ENCODE peak calls at places on chromosome 21, in eight cellular contexts. One of them, this sample, is unnamed.

GRCh38 chr21:33289199-33289819 is 23.1 kb downstream of the IL10RB start:
- DNase-seq in mesendoderm: peak; percentile 63
- DNase-seq in iris pigment epithelial cell: peak; percentile 78
- DNase-seq in stimulated activated CD4-positive, alpha-beta T cell treated with anti-CD3 and anti-CD28 coated beads, Interleukin-1b, Interleukin-23, amount 100 ng/mL, for 24 hours: no peak
- DNase-seq in foreskin fibroblast: peak; percentile 37
- DNase-seq in WTC11: no peak
- DNase-seq in activated naive CD8-positive, alpha-beta T cell treated with anti-CD3 and anti-CD28 coated beads, Interleukin-2, amount 50 U/mL, for 16 hours: no peak
- DNase-seq in NB4: no peak
- DNase-seq in this sample: no peak

GRCh38 chr21:15249285-15249993 is 184.6 kb upstream of the NRIP1 start:
- DNase-seq in mesendoderm: no peak
- DNase-seq in NB4: no peak
- DNase-seq in WTC11: no peak
- DNase-seq in stimulated activated CD4-positive, alpha-beta T cell treated with anti-CD3 and anti-CD28 coated beads, Interleukin-1b, Interleukin-23, amount 100 ng/mL, for 24 hours: no peak
- DNase-seq in foreskin fibroblast: peak; percentile 42
- DNase-seq in activated naive CD8-positive, alpha-beta T cell treated with anti-CD3 and anti-CD28 coated beads, Interleukin-2, amount 50 U/mL, for 16 hours: no peak
- DNase-seq in iris pigment epithelial cell: peak; percentile 8
- DNase-seq in this sample: no peak

GRCh38 chr21:26962516-26963305 is 4.2 kb downstream of the ADAMTS5 start:
- DNase-seq in NB4: no peak
- DNase-seq in foreskin fibroblast: peak; percentile 46
- DNase-seq in iris pigment epithelial cell: no peak
- DNase-seq in stimulated activated CD4-positive, alpha-beta T cell treated with anti-CD3 and anti-CD28 coated beads, Interleukin-1b, Interleukin-23, amount 100 ng/mL, for 24 hours: no peak
- DNase-seq in mesendoderm: no peak
- DNase-seq in WTC11: no peak
- DNase-seq in activated naive CD8-positive, alpha-beta T cell treated with anti-CD3 and anti-CD28 coated beads, Interleukin-2, amount 50 U/mL, for 16 hours: no peak
- DNase-seq in this sample: peak; percentile 63

GRCh38 chr21:45364464-45365185 is 40.3 kb upstream of the COL18A1 start:
- DNase-seq in mesendoderm: no peak
- DNase-seq in iris pigment epithelial cell: peak; percentile 70
- DNase-seq in foreskin fibroblast: no peak
- DNase-seq in WTC11: no peak
- DNase-seq in NB4: no peak
- DNase-seq in activated naive CD8-positive, alpha-beta T cell treated with anti-CD3 and anti-CD28 coated beads, Interleukin-2, amount 50 U/mL, for 16 hours: no peak
- DNase-seq in stimulated activated CD4-positive, alpha-beta T cell treated with anti-CD3 and anti-CD28 coated beads, Interleukin-1b, Interleukin-23, amount 100 ng/mL, for 24 hours: no peak
- DNase-seq in this sample: peak; percentile 70

GRCh38 chr21:20617130-20617529 is 381.1 kb upstream of the NCAM2 start:
- DNase-seq in NB4: no peak
- DNase-seq in stimulated activated CD4-positive, alpha-beta T cell treated with anti-CD3 and anti-CD28 coated beads, Interleukin-1b, Interleukin-23, amount 100 ng/mL, for 24 hours: no peak
- DNase-seq in foreskin fibroblast: no peak
- DNase-seq in WTC11: no peak
- DNase-seq in activated naive CD8-positive, alpha-beta T cell treated with anti-CD3 and anti-CD28 coated beads, Interleukin-2, amount 50 U/mL, for 16 hours: no peak
- DNase-seq in mesendoderm: peak; percentile 4
- DNase-seq in iris pigment epithelial cell: no peak
- DNase-seq in this sample: no peak

GRCh38 chr21:38306833-38307232 is 50.0 kb downstream of the KCNJ15 start:
- DNase-seq in mesendoderm: no peak
- DNase-seq in NB4: no peak
- DNase-seq in stimulated activated CD4-positive, alpha-beta T cell treated with anti-CD3 and anti-CD28 coated beads, Interleukin-1b, Interleukin-23, amount 100 ng/mL, for 24 hours: no peak
- DNase-seq in iris pigment epithelial cell: peak; percentile 100
- DNase-seq in WTC11: no peak
- DNase-seq in activated naive CD8-positive, alpha-beta T cell treated with anti-CD3 and anti-CD28 coated beads, Interleukin-2, amount 50 U/mL, for 16 hours: no peak
- DNase-seq in foreskin fibroblast: peak; percentile 96
- DNase-seq in this sample: peak; percentile 97

GRCh38 chr21:42330380-42331336 is 15.4 kb upstream of the TFF3 start:
- DNase-seq in WTC11: no peak
- DNase-seq in NB4: no peak
- DNase-seq in activated naive CD8-positive, alpha-beta T cell treated with anti-CD3 and anti-CD28 coated beads, Interleukin-2, amount 50 U/mL, for 16 hours: no peak
- DNase-seq in stimulated activated CD4-positive, alpha-beta T cell treated with anti-CD3 and anti-CD28 coated beads, Interleukin-1b, Interleukin-23, amount 100 ng/mL, for 24 hours: no peak
- DNase-seq in iris pigment epithelial cell: no peak
- DNase-seq in mesendoderm: no peak
- DNase-seq in foreskin fibroblast: no peak
- DNase-seq in this sample: no peak

GRCh38 chr21:30282850-30283249 is at the start of gene KRTAP24-1:
- DNase-seq in foreskin fibroblast: no peak
- DNase-seq in NB4: no peak
- DNase-seq in activated naive CD8-positive, alpha-beta T cell treated with anti-CD3 and anti-CD28 coated beads, Interleukin-2, amount 50 U/mL, for 16 hours: no peak
- DNase-seq in stimulated activated CD4-positive, alpha-beta T cell treated with anti-CD3 and anti-CD28 coated beads, Interleukin-1b, Interleukin-23, amount 100 ng/mL, for 24 hours: no peak
- DNase-seq in WTC11: no peak
- DNase-seq in iris pigment epithelial cell: no peak
- DNase-seq in mesendoderm: no peak
- DNase-seq in this sample: no peak

GRCh38 chr21:25373126-25374082 is 233.9 kb downstream of the MRPL39 start:
- DNase-seq in foreskin fibroblast: no peak
- DNase-seq in stimulated activated CD4-positive, alpha-beta T cell treated with anti-CD3 and anti-CD28 coated beads, Interleukin-1b, Interleukin-23, amount 100 ng/mL, for 24 hours: no peak
- DNase-seq in iris pigment epithelial cell: peak; percentile 27
- DNase-seq in activated naive CD8-positive, alpha-beta T cell treated with anti-CD3 and anti-CD28 coated beads, Interleukin-2, amount 50 U/mL, for 16 hours: no peak
- DNase-seq in NB4: no peak
- DNase-seq in mesendoderm: peak; percentile 84
- DNase-seq in WTC11: peak; percentile 36
- DNase-seq in this sample: no peak

GRCh38 chr21:35940074-35940927 is 120.0 kb downstream of the SETD4 start:
- DNase-seq in activated naive CD8-positive, alpha-beta T cell treated with anti-CD3 and anti-CD28 coated beads, Interleukin-2, amount 50 U/mL, for 16 hours: no peak
- DNase-seq in mesendoderm: peak; percentile 64
- DNase-seq in stimulated activated CD4-positive, alpha-beta T cell treated with anti-CD3 and anti-CD28 coated beads, Interleukin-1b, Interleukin-23, amount 100 ng/mL, for 24 hours: no peak
- DNase-seq in iris pigment epithelial cell: peak; percentile 81
- DNase-seq in NB4: peak; percentile 85
- DNase-seq in WTC11: peak; percentile 24
- DNase-seq in foreskin fibroblast: peak; percentile 89
- DNase-seq in this sample: peak; percentile 88

GRCh38 chr21:30340714-30341573 is 3.5 kb upstream of the KRTAP27-1 start:
- DNase-seq in activated naive CD8-positive, alpha-beta T cell treated with anti-CD3 and anti-CD28 coated beads, Interleukin-2, amount 50 U/mL, for 16 hours: no peak
- DNase-seq in stimulated activated CD4-positive, alpha-beta T cell treated with anti-CD3 and anti-CD28 coated beads, Interleukin-1b, Interleukin-23, amount 100 ng/mL, for 24 hours: no peak
- DNase-seq in iris pigment epithelial cell: peak; percentile 55
- DNase-seq in NB4: peak; percentile 33
- DNase-seq in mesendoderm: peak; percentile 59
- DNase-seq in WTC11: peak; percentile 58
- DNase-seq in foreskin fibroblast: peak; percentile 25
- DNase-seq in this sample: peak; percentile 51

GRCh38 chr21:32298148-32298559 is 501 bp upstream of the MRAP start:
- DNase-seq in stimulated activated CD4-positive, alpha-beta T cell treated with anti-CD3 and anti-CD28 coated beads, Interleukin-1b, Interleukin-23, amount 100 ng/mL, for 24 hours: no peak
- DNase-seq in NB4: no peak
- DNase-seq in WTC11: no peak
- DNase-seq in iris pigment epithelial cell: peak; percentile 67
- DNase-seq in mesendoderm: no peak
- DNase-seq in foreskin fibroblast: peak; percentile 40
- DNase-seq in activated naive CD8-positive, alpha-beta T cell treated with anti-CD3 and anti-CD28 coated beads, Interleukin-2, amount 50 U/mL, for 16 hours: no peak
- DNase-seq in this sample: no peak

GRCh38 chr21:34844033-34844923 is 175.5 kb downstream of the CLIC6 start:
- DNase-seq in mesendoderm: no peak
- DNase-seq in activated naive CD8-positive, alpha-beta T cell treated with anti-CD3 and anti-CD28 coated beads, Interleukin-2, amount 50 U/mL, for 16 hours: no peak
- DNase-seq in NB4: no peak
- DNase-seq in iris pigment epithelial cell: peak; percentile 61
- DNase-seq in foreskin fibroblast: peak; percentile 66
- DNase-seq in stimulated activated CD4-positive, alpha-beta T cell treated with anti-CD3 and anti-CD28 coated beads, Interleukin-1b, Interleukin-23, amount 100 ng/mL, for 24 hours: no peak
- DNase-seq in WTC11: no peak
- DNase-seq in this sample: peak; percentile 58

GRCh38 chr21:38850277-38850951 is 44.7 kb downstream of the ETS2 start:
- DNase-seq in iris pigment epithelial cell: no peak
- DNase-seq in foreskin fibroblast: no peak
- DNase-seq in WTC11: no peak
- DNase-seq in activated naive CD8-positive, alpha-beta T cell treated with anti-CD3 and anti-CD28 coated beads, Interleukin-2, amount 50 U/mL, for 16 hours: no peak
- DNase-seq in NB4: no peak
- DNase-seq in stimulated activated CD4-positive, alpha-beta T cell treated with anti-CD3 and anti-CD28 coated beads, Interleukin-1b, Interleukin-23, amount 100 ng/mL, for 24 hours: no peak
- DNase-seq in mesendoderm: no peak
- DNase-seq in this sample: no peak